ENCODE peak calls at places on chromosome 19, in six cellular contexts. E is GM20000, J is cardiac muscle cell, P is tibial nerve, K is dorsolateral prefrontal cortex, H is upper lobe of right lung. T is an unnamed sample.

GRCh38 chr19:46373573-46374359 is 26.9 kb downstream of the PPP5C start:
- DNase-seq in E (no peak), J (no peak), P (no peak), K (peak; percentile 42), H (peak; percentile 96), T (no peak)

GRCh38 chr19:52991021-52991420 is 22.7 kb upstream of the ERVV-1 start:
- DNase-seq in E (no peak), J (no peak), P (no peak), K (no peak), H (no peak), T (no peak)

GRCh38 chr19:7792286-7792685 is 29.2 kb downstream of the CLEC4M start:
- DNase-seq in E (no peak), J (peak; percentile 18), P (no peak), K (no peak), H (no peak), T (no peak)

GRCh38 chr19:3636506-3636905 is 9.9 kb upstream of the CACTIN start:
- DNase-seq in E (no peak), J (no peak), P (no peak), K (no peak), H (no peak), T (no peak)

GRCh38 chr19:17184381-17184841 is 30.7 kb upstream of the USE1 start:
- DNase-seq in E (no peak), J (no peak), P (no peak), K (no peak), H (no peak), T (no peak)

GRCh38 chr19:14370169-14370998 is 10.9 kb upstream of the ADGRE5 start:
- DNase-seq in E (no peak), J (no peak), P (no peak), K (no peak), H (no peak), T (no peak)

GRCh38 chr19:6766357-6767080 is 716 bp downstream of the SH2D3A start:
- DNase-seq in E (no peak), J (no peak), P (no peak), K (no peak), H (no peak), T (no peak)

GRCh38 chr19:33432408-33433170 is 59.1 kb downstream of the CEBPG start:
- DNase-seq in E (no peak), J (no peak), P (no peak), K (no peak), H (peak; percentile 32), T (no peak)

GRCh38 chr19:38303517-38304351 is at the start of gene C19orf33:
- DNase-seq in E (no peak), J (no peak), P (no peak), K (no peak), H (peak; percentile 88), T (no peak)

GRCh38 chr19:48297975-48298374 is 27.4 kb upstream of the EMP3 start:
- DNase-seq in E (no peak), J (no peak), P (no peak), K (no peak), H (no peak), T (no peak)

GRCh38 chr19:17687857-17688784 is at the start of gene UNC13A:
- DNase-seq in E (peak; percentile 81), J (peak; percentile 86), P (no peak), K (peak; percentile 66), H (peak; percentile 69), T (peak; percentile 82)

GRCh38 chr19:7304200-7304599 is 10.0 kb upstream of the INSR start:
- DNase-seq in E (no peak), J (no peak), P (no peak), K (no peak), H (no peak), T (no peak)

GRCh38 chr19:4139614-4140236 is 13.7 kb upstream of the CREB3L3 start:
- DNase-seq in E (peak; percentile 85), J (peak; percentile 59), P (peak; percentile 71), K (peak; percentile 67), H (peak; percentile 92), T (peak; percentile 69)

GRCh38 chr19:16571283-16571682 is 932 bp downstream of the SLC35E1 start:
- DNase-seq in E (no peak), J (no peak), P (no peak), K (no peak), H (no peak), T (no peak)

GRCh38 chr19:18649371-18650047 is 12.7 kb downstream of the KLHL26 start:
- DNase-seq in E (peak; percentile 67), J (peak; percentile 53), P (peak; percentile 64), K (peak; percentile 58), H (peak; percentile 77), T (no peak)

GRCh38 chr19:34499155-34499834 is 17.7 kb downstream of the WTIP start:
- DNase-seq in E (no peak), J (no peak), P (no peak), K (no peak), H (no peak), T (no peak)

GRCh38 chr19:6103217-6103644 is 7.1 kb downstream of the RFX2 start:
- DNase-seq in E (no peak), J (no peak), P (peak; percentile 53), K (peak; percentile 35), H (peak; percentile 79), T (no peak)

GRCh38 chr19:13103961-13104847 is 1.5 kb upstream of the LYL1 start:
- DNase-seq in E (peak; percentile 86), J (peak; percentile 28), P (no peak), K (no peak), H (peak; percentile 83), T (peak; percentile 72)

GRCh38 chr19:13102416-13102665 is 317 bp downstream of the LYL1 start:
- DNase-seq in E (no peak), J (no peak), P (no peak), K (no peak), H (no peak), T (no peak)

GRCh38 chr19:13101590-13102415 is 855 bp downstream of the LYL1 start:
- DNase-seq in E (no peak), J (no peak), P (no peak), K (no peak), H (no peak), T (no peak)

GRCh38 chr19:13103585-13103923 is 896 bp upstream of the LYL1 start:
- DNase-seq in E (no peak), J (no peak), P (no peak), K (no peak), H (no peak), T (no peak)

GRCh38 chr19:13102666-13103584 is at the start of gene LYL1:
- DNase-seq in E (peak; percentile 88), J (peak; percentile 89), P (no peak), K (no peak), H (peak; percentile 90), T (no peak)
- TF ChIP-seq CTCF in E (no peak), J (no peak), P (no peak), K (no peak), H (no peak), T (no peak)

GRCh38 chr19:13070425-13071140 is 32.1 kb downstream of the LYL1 start:
- DNase-seq in E (no peak), J (no peak), P (no peak), K (no peak), H (no peak), T (no peak)

GRCh38 chr19:13068064-13068807 is 34.4 kb downstream of the LYL1 start:
- DNase-seq in E (no peak), J (no peak), P (no peak), K (no peak), H (no peak), T (no peak)

GRCh38 chr19:13071444-13072205 is 31.0 kb downstream of the LYL1 start:
- DNase-seq in E (no peak), J (no peak), P (no peak), K (no peak), H (no peak), T (no peak)

GRCh38 chr19:13066933-13067831 is 35.5 kb downstream of the LYL1 start:
- DNase-seq in E (no peak), J (no peak), P (no peak), K (no peak), H (no peak), T (no peak)

DNA sequence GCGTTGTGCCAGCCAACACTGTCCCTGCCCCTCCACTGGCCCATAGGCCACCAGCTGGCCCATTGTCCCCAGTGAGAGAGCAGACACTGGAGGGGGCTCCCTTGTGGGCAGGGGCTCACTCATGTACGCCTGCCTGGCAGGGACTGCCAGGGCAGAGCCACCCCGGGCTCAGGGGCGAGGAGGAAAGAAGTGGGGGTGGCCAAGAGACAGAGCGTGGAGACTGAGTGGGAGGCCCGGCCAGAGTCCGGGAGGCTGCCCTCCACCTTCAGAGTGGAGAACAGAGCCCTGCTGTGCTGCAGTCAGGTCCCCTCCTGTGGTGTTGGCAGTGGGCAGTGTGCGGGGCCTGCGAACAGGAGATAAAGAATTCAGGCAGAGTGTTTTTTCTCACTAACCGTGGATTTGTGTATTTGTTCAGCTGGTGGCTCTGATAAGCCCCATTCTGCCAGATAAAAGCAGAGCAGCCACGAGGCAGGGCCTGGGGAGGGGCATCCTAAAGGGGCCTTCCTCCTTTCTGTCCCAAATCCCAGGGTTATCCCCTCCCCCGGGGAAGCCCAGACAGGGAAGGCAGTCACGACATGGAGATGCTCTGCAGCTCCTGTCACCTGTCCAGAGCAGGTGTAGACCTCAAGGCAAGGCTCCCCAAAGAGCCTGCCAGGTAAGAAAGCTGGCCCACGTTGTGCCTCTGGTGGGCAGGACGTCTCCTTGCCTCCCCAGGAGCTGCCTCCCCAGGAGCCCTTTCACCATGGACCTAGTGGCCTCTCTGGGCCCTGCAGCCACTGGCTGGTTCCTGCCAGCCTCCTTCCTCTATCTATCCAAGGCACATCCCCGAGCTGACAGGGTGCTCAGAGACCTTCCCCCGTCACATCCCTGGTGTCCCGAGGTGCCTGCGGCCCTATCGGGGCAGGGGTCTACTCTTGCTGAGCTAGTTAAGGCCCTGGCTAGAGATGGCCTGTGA is 33.0 kb downstream of the LYL1 start:
- DNase-seq in E (no peak), J (no peak), P (no peak), K (no peak), H (no peak), T (no peak)
- TF ChIP-seq CTCF in E (no peak), J (peak; percentile 5), P (no peak), K (peak; percentile 19), H (no peak), T (no peak)

GRCh38 chr19:30968210-30968609 is 381.0 kb downstream of the TSHZ3 start:
- DNase-seq in E (no peak), J (no peak), P (no peak), K (no peak), H (no peak), T (no peak)
- TF ChIP-seq CTCF in E (no peak), J (no peak), P (no peak), K (no peak), H (no peak), T (peak; percentile 19)

GRCh38 chr19:56147307-56147706 is 6.2 kb downstream of the ZNF444 start:
- DNase-seq in E (peak; percentile 31), J (no peak), P (no peak), K (no peak), H (no peak), T (no peak)
- TF ChIP-seq CTCF in E (no peak), J (no peak), P (no peak), K (no peak), H (no peak), T (no peak)

DNA sequence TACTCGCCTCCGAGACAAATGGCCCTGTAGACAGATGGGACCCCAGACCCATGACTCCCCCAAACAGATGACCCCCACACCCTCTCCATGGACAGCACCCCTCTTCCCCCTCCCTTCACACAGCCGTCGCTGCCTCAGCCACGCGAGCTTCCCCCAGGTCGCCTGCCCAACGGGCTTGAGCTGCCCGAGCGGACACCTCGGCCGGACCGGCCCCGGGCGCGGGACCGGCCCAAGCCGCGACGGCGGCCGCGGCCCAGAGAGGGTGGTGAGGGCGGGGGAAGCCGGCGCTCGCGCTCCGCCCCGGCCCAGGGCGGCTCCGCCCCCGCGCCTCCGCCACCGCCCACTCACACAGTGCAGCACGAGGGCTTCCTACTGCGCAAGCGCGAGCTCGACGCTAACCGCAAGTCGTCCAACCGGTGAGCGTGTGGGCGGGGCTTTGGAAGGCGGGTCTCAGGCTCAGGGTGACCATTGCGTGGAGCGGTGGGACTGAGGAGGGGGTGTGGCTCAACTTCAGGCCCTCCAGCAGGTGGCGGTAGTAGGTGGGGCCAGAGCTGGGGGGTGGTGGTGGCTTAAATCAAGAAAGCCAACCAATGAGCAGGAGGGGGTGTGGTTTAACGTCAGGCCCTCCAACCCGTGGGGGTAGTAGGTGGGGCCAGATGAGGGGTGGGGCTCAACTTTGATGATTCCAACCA is 6.2 kb upstream of the SHKBP1 start:
- DNase-seq in E (peak; percentile 99), J (peak; percentile 100), P (peak; percentile 97), K (peak; percentile 99), H (peak; percentile 100), T (no peak)
- TF ChIP-seq CTCF in E (no peak), J (no peak), P (no peak), K (no peak), H (no peak), T (no peak)

T was measured in D721Med.